ENCODE peak calls at places on chromosomes 12 and 14, in five cellular contexts. G, R, H, Y and U are unnamed samples.
A peak's percentile ranks its signal among the peaks of the same experiment; 100 is the strongest.

GRCh38 chr14:97580923-97581495 is 783.8 kb downstream of the VRK1 start:
- DNase-seq in G (no peak), H (no peak), R (no peak), Y (no peak), U (no peak)

GRCh38 chr12:93361159-93361919 is 16.4 kb upstream of the NUDT4 start:
- DNase-seq in Y (peak; percentile 70), R (no peak), G (peak; percentile 73), H (no peak), U (no peak)

GRCh38 chr14:64654072-64654899 is 49.9 kb upstream of the PLEKHG3 start:
- DNase-seq in R (no peak), G (no peak), H (no peak), Y (no peak), U (no peak)

GRCh38 chr14:24692382-24693352 is 58.7 kb upstream of the GZMB start:
- DNase-seq in Y (no peak), R (no peak), G (no peak), H (no peak), U (no peak)

GRCh38 chr12:4307593-4308333 is 13.2 kb upstream of the TIGAR start:
- DNase-seq in G (peak; percentile 70), Y (peak; percentile 61), H (peak; percentile 85), R (no peak), U (peak; percentile 28)

GRCh38 chr12:42979746-42980145 is 390.2 kb upstream of the PRICKLE1 start:
- DNase-seq in H (no peak), Y (no peak), R (no peak), G (no peak), U (no peak)

GRCh38 chr14:74412753-74413152 is 13.3 kb downstream of the SYNDIG1L start:
- DNase-seq in G (no peak), R (no peak), Y (no peak), H (no peak), U (no peak)

GRCh38 chr12:130701402-130701744 is 14.7 kb downstream of the RIMBP2 start:
- DNase-seq in H (no peak), Y (no peak), R (no peak), G (no peak), U (no peak)

GRCh38 chr12:64733857-64734256 is 25.3 kb downstream of the GNS start:
- DNase-seq in Y (peak; percentile 66), R (no peak), H (no peak), G (peak; percentile 78), U (no peak)

GRCh38 chr14:43464968-43465367 is 1042.1 kb downstream of the FSCB start:
- DNase-seq in Y (no peak), G (no peak), R (no peak), H (no peak), U (no peak)

GRCh38 chr12:33484161-33484560 is 44.5 kb upstream of the SYT10 start:
- DNase-seq in Y (no peak), H (no peak), R (no peak), G (no peak), U (no peak)

GRCh38 chr12:21797539-21797938 is 23.0 kb upstream of the KCNJ8 start:
- DNase-seq in Y (no peak), R (no peak), G (no peak), H (no peak), U (no peak)

GRCh38 chr12:8064131-8064530 is 2.0 kb downstream of the C3AR1 start:
- DNase-seq in R (no peak), G (no peak), Y (no peak), H (no peak), U (no peak)

GRCh38 chr12:85653731-85654455 is 182.3 kb downstream of the RASSF9 start:
- DNase-seq in H (no peak), R (no peak), Y (no peak), G (no peak), U (no peak)

GRCh38 chr12:74365178-74365964 is 172.3 kb upstream of the ATXN7L3B start:
- DNase-seq in H (no peak), Y (no peak), R (no peak), G (no peak), U (no peak)
- TF ChIP-seq CTCF in H (no peak), Y (no peak), R (no peak), G (peak; percentile 18), U (no peak)

GRCh38 chr14:77181603-77182437 is at the start of gene TMEM63C:
- DNase-seq in H (peak; percentile 68), G (no peak), Y (no peak), R (peak; percentile 84), U (no peak)
- TF ChIP-seq CTCF in H (no peak), G (no peak), Y (no peak), R (no peak), U (no peak)

GRCh38 chr12:24226745-24227350 is 277.4 kb upstream of the SOX5 start:
- DNase-seq in R (no peak), H (no peak), Y (no peak), G (no peak), U (no peak)
- TF ChIP-seq CTCF in R (no peak), H (no peak), Y (no peak), G (no peak), U (no peak)

DNA sequence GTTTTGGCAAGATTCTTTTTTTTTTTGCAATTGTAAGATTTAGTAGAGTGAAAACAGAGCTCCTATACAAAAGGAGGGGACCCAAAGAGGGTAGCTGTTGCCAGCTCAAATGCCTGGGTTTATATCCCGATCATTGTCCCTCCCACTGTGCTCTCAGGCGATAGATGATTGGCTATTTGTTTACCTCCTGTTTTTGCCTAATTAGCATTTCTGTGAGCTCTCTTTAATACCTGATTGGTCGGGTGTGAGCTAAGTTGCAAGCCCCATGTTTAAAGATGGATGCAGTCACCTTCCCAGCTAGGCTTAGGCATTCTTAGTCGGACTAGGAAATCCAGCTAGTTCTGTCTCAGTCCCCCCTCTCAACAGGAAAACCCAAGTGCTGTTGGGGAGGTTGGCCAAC is 1.9 kb downstream of the EXOC3L4 start:
- DNase-seq in Y (no peak), G (no peak), R (no peak), H (no peak), U (no peak)
- TF ChIP-seq CTCF in Y (no peak), G (no peak), R (no peak), H (no peak), U (no peak)

GRCh38 chr14:61928300-61928699 is 166.1 kb downstream of the SNAPC1 start:
- DNase-seq in G (no peak), Y (no peak), H (no peak), R (no peak), U (no peak)
- TF ChIP-seq CTCF in G (no peak), Y (no peak), H (no peak), R (no peak), U (no peak)

DNA sequence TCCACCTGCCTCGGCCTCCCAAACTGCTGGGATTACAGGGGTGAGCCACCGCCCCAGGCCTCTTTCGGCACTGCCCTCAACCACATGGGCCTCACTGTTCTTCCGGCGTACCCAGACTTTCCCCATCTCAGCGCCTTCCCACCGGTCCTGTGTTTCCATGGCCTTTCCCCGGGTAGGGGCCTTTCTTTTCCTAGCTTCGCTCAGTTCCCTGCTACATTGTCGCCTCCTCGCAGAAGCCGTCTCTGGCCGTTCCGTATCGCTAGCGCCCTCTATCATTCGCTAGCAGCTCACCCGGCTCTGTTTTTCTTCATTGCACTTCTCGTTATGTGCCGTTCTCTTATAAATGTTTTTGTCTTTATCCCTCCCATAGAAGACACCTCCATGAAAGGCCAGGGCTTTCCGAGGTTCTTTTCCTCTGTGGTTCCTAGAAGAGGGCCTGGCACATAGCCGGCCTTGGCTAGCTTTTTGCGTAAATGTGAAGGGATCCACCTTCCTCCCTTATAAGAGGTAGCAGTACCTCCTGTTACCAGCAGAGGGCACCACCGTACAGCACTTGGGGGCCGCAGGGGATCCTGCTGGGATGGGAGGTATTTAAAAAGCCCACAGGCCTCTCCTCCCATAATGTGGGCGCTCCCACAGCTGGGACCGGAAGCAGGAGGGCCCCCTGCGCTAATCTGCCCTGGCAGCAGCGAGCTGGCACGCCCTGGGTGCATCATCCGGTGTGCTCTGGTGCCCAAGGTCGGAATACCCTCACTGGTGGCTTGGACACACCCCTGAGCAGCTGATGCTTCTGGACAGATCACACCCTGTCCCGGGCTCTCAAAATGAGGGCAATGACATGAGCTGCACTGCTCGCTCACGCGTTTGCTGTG is 18.8 kb downstream of the TAMALIN start:
- DNase-seq in H (peak; percentile 84), Y (peak; percentile 79), G (peak; percentile 88), R (peak; percentile 91), U (peak; percentile 95)
- TF ChIP-seq CTCF in H (peak; percentile 100), Y (peak; percentile 100), G (peak; percentile 99), R (peak; percentile 89), U (peak; percentile 98)

GRCh38 chr14:46245281-46245680 is 406.3 kb downstream of the RPL10L start:
- DNase-seq in H (no peak), G (no peak), R (no peak), Y (no peak), U (no peak)

GRCh38 chr14:46250113-46250703 is 401.4 kb downstream of the RPL10L start:
- DNase-seq in Y (no peak), R (no peak), H (no peak), G (no peak), U (no peak)
- TF ChIP-seq CTCF in Y (peak; percentile 39), R (no peak), H (peak; percentile 39), G (peak; percentile 42), U (no peak)

DNA sequence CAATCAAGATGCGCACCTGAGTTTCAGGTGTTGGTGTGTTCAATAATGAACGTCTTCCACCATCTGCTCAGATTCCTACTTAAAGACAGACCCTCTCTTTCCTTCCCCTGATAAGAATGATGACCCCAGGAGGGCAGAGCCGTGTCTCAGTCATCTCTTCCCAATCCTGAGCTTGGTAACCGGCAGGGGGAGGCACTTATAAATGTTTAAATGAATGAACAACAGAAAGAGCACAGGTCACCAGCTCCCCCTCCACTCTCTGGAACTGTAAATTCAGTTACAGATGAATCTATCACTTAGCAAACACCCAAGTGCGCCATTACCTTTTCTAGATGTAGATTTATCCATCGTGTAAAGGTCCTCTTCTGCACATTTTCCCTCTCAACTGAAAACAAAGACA is 72.4 kb upstream of the DICER1 start:
- DNase-seq in R (no peak), Y (no peak), H (no peak), G (no peak), U (no peak)
- TF ChIP-seq CTCF in R (no peak), Y (no peak), H (no peak), G (no peak), U (no peak)

DNA sequence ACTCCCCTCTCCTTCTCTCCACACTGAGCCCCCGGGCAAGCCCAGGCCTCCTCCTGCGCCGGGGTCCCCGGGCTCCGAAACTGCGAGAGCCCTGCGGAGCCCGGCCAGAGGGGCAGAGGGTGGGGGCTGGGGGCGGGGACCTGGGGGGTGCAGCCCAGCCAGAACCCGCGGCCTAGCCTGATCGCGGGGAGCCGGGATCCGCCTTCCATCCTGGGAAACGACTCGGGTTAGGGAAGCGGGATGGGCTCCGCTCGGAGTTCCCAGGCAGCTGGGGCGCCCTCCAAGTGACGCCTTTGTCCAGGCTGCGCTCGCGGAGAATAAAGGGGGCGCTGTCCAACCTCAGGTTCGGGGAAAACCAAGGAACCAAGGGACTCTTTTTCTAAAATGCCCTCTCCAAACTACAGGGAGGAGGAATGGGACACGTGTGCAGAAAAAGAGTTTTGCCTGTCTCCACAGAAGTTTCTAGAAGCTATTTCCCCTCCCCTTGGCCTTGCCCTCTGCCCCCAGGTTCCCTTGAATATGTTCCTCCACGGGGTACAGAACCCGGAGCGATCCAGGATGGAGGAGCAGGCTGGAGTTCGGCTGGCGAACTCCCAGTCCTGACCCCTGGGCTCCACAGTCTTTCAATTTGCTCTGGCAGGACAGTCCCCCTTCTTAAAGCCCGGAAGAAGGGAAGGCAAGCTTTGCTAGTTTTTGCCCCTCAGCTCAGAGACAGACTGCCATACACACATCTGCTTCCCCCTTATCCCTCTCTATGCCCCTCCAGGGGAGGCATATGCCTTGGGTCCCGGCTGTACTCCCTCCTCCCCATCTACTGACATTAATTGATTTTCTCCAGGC is 13.9 kb downstream of the NKX2-1 start:
- DNase-seq in G (no peak), H (no peak), R (no peak), Y (no peak), U (no peak)
- TF ChIP-seq CTCF in G (no peak), H (no peak), R (no peak), Y (no peak), U (no peak)